ENCODE peak calls at places on chromosomes 5 and 9, in four cellular contexts. N, R, T and K are unnamed samples.

GRCh38 chr5:171710451-171711024 is 75.1 kb upstream of the SMIM23 start:
- DNase-seq in N (no peak), R (no peak), T (no peak), K (no peak)

GRCh38 chr5:150163547-150164059 is 3.0 kb upstream of the CDX1 start:
- DNase-seq in N (peak; percentile 32), R (peak; percentile 38), T (peak; percentile 41), K (no peak)

GRCh38 chr9:113720495-113720894 is 155.6 kb upstream of the ZNF618 start:
- DNase-seq in N (no peak), R (no peak), T (no peak), K (no peak)

GRCh38 chr5:171428849-171429542 is 9.5 kb downstream of the FGF18 start:
- DNase-seq in N (no peak), R (no peak), T (no peak), K (no peak)

GRCh38 chr5:1445895-1446601 is 808 bp upstream of the SLC6A3 start:
- DNase-seq in N (no peak), R (peak; percentile 28), T (no peak), K (no peak)

GRCh38 chr9:128159073-128159783 is 837 bp upstream of the BBLN start:
- DNase-seq in N (peak; percentile 52), R (no peak), T (no peak), K (no peak)

GRCh38 chr5:78972654-78973428 is 12.3 kb downstream of the ARSB start:
- DNase-seq in N (peak; percentile 16), R (no peak), T (no peak), K (no peak)

GRCh38 chr9:98786750-98787510 is 9.4 kb downstream of the ANKS6 start:
- DNase-seq in N (no peak), R (no peak), T (no peak), K (no peak)

GRCh38 chr5:132831095-132831860 is 831 bp upstream of the SHROOM1 start:
- DNase-seq in N (no peak), R (no peak), T (no peak), K (no peak)

GRCh38 chr9:99870126-99870525 is 36.3 kb upstream of the STX17 start:
- DNase-seq in N (no peak), R (peak; percentile 40), T (no peak), K (no peak)

GRCh38 chr9:130199605-130200004 is 27.4 kb downstream of the NCS1 start:
- DNase-seq in N (no peak), R (no peak), T (no peak), K (no peak)